ENCODE peak calls at places on chromosomes 6 and 20, in five cellular contexts. One of them, this sample, is unnamed.

GRCh38 chr20:62708591-62709536 is at the start of gene NTSR1:
- DNase-seq in NCI-H69: peak
- DNase-seq in aorta: no peak
- DNase-seq in GM03348: no peak
- DNase-seq in stimulated activated CD8-positive, alpha-beta memory T cell treated with anti-CD3 and anti-CD28 coated beads, Interleukin-4, amount 100 ng/mL, for 24 hours: no peak
- DNase-seq in this sample: no peak

GRCh38 chr6:157063176-157063934 is 260.0 kb downstream of the TMEM242 start:
- DNase-seq in stimulated activated CD8-positive, alpha-beta memory T cell treated with anti-CD3 and anti-CD28 coated beads, Interleukin-4, amount 100 ng/mL, for 24 hours: no peak
- DNase-seq in GM03348: no peak
- DNase-seq in NCI-H69: peak
- DNase-seq in aorta: no peak
- DNase-seq in this sample: no peak

GRCh38 chr6:131792091-131792496 is 15.7 kb upstream of the ENPP1 start:
- DNase-seq in GM03348: no peak
- DNase-seq in stimulated activated CD8-positive, alpha-beta memory T cell treated with anti-CD3 and anti-CD28 coated beads, Interleukin-4, amount 100 ng/mL, for 24 hours: no peak
- DNase-seq in aorta: no peak
- DNase-seq in NCI-H69: no peak
- DNase-seq in this sample: no peak

GRCh38 chr20:3543901-3544507 is 73.2 kb downstream of the ATRN start:
- DNase-seq in GM03348: no peak
- DNase-seq in aorta: no peak
- DNase-seq in stimulated activated CD8-positive, alpha-beta memory T cell treated with anti-CD3 and anti-CD28 coated beads, Interleukin-4, amount 100 ng/mL, for 24 hours: no peak
- DNase-seq in NCI-H69: no peak
- DNase-seq in this sample: no peak

GRCh38 chr20:54194724-54195438 is 13.0 kb upstream of the PFDN4 start:
- DNase-seq in stimulated activated CD8-positive, alpha-beta memory T cell treated with anti-CD3 and anti-CD28 coated beads, Interleukin-4, amount 100 ng/mL, for 24 hours: no peak
- DNase-seq in aorta: no peak
- DNase-seq in NCI-H69: no peak
- DNase-seq in GM03348: no peak
- DNase-seq in this sample: no peak

GRCh38 chr6:45625191-45625664 is 247.5 kb upstream of the SUPT3H start:
- DNase-seq in stimulated activated CD8-positive, alpha-beta memory T cell treated with anti-CD3 and anti-CD28 coated beads, Interleukin-4, amount 100 ng/mL, for 24 hours: no peak
- DNase-seq in aorta: no peak
- DNase-seq in NCI-H69: no peak
- DNase-seq in GM03348: peak
- DNase-seq in this sample: no peak

GRCh38 chr6:23659125-23659524 is 466.9 kb upstream of the NRSN1 start:
- DNase-seq in stimulated activated CD8-positive, alpha-beta memory T cell treated with anti-CD3 and anti-CD28 coated beads, Interleukin-4, amount 100 ng/mL, for 24 hours: no peak
- DNase-seq in aorta: no peak
- DNase-seq in GM03348: no peak
- DNase-seq in NCI-H69: peak
- DNase-seq in this sample: no peak

GRCh38 chr6:168148231-168148849 is 69.3 kb upstream of the FRMD1 start:
- DNase-seq in GM03348: no peak
- DNase-seq in NCI-H69: no peak
- DNase-seq in aorta: no peak
- DNase-seq in stimulated activated CD8-positive, alpha-beta memory T cell treated with anti-CD3 and anti-CD28 coated beads, Interleukin-4, amount 100 ng/mL, for 24 hours: no peak
- DNase-seq in this sample: peak

GRCh38 chr6:92777146-92777740 is 642.1 kb downstream of the EPHA7 start:
- DNase-seq in NCI-H69: peak
- DNase-seq in GM03348: no peak
- DNase-seq in aorta: no peak
- DNase-seq in stimulated activated CD8-positive, alpha-beta memory T cell treated with anti-CD3 and anti-CD28 coated beads, Interleukin-4, amount 100 ng/mL, for 24 hours: no peak
- DNase-seq in this sample: no peak

GRCh38 chr6:145699462-145699861 is 35.9 kb downstream of the EPM2A start:
- DNase-seq in NCI-H69: no peak
- DNase-seq in aorta: no peak
- DNase-seq in stimulated activated CD8-positive, alpha-beta memory T cell treated with anti-CD3 and anti-CD28 coated beads, Interleukin-4, amount 100 ng/mL, for 24 hours: no peak
- DNase-seq in GM03348: peak
- DNase-seq in this sample: no peak

GRCh38 chr6:87789198-87789899 is 87.3 kb upstream of the AKIRIN2 start:
- DNase-seq in GM03348: peak
- DNase-seq in stimulated activated CD8-positive, alpha-beta memory T cell treated with anti-CD3 and anti-CD28 coated beads, Interleukin-4, amount 100 ng/mL, for 24 hours: no peak
- DNase-seq in NCI-H69: peak
- DNase-seq in aorta: no peak
- DNase-seq in this sample: no peak

GRCh38 chr6:123091091-123091895 is 95.3 kb downstream of the CLVS2 start:
- DNase-seq in NCI-H69: peak
- DNase-seq in GM03348: no peak
- DNase-seq in aorta: no peak
- DNase-seq in stimulated activated CD8-positive, alpha-beta memory T cell treated with anti-CD3 and anti-CD28 coated beads, Interleukin-4, amount 100 ng/mL, for 24 hours: no peak
- DNase-seq in this sample: no peak

GRCh38 chr6:29675561-29675960 is 5.4 kb downstream of the ZFP57 start:
- DNase-seq in GM03348: no peak
- DNase-seq in stimulated activated CD8-positive, alpha-beta memory T cell treated with anti-CD3 and anti-CD28 coated beads, Interleukin-4, amount 100 ng/mL, for 24 hours: no peak
- DNase-seq in NCI-H69: no peak
- DNase-seq in aorta: no peak
- DNase-seq in this sample: no peak

GRCh38 chr6:117548797-117549301 is 53.5 kb downstream of the GOPC start:
- DNase-seq in NCI-H69: peak
- DNase-seq in stimulated activated CD8-positive, alpha-beta memory T cell treated with anti-CD3 and anti-CD28 coated beads, Interleukin-4, amount 100 ng/mL, for 24 hours: no peak
- DNase-seq in GM03348: peak
- DNase-seq in aorta: no peak
- DNase-seq in this sample: no peak

GRCh38 chr6:134247271-134247833 is 70.6 kb downstream of the SGK1 start:
- DNase-seq in stimulated activated CD8-positive, alpha-beta memory T cell treated with anti-CD3 and anti-CD28 coated beads, Interleukin-4, amount 100 ng/mL, for 24 hours: peak
- DNase-seq in GM03348: no peak
- DNase-seq in NCI-H69: no peak
- DNase-seq in aorta: no peak
- DNase-seq in this sample: no peak

GRCh38 chr6:14166821-14167220 is 49.2 kb downstream of the CD83 start:
- DNase-seq in stimulated activated CD8-positive, alpha-beta memory T cell treated with anti-CD3 and anti-CD28 coated beads, Interleukin-4, amount 100 ng/mL, for 24 hours: no peak
- DNase-seq in aorta: no peak
- DNase-seq in GM03348: no peak
- DNase-seq in NCI-H69: no peak
- DNase-seq in this sample: no peak

GRCh38 chr6:26240157-26240980 is 124.6 kb upstream of the BTN3A2 start:
- DNase-seq in GM03348: peak
- DNase-seq in stimulated activated CD8-positive, alpha-beta memory T cell treated with anti-CD3 and anti-CD28 coated beads, Interleukin-4, amount 100 ng/mL, for 24 hours: peak
- DNase-seq in aorta: peak
- DNase-seq in NCI-H69: no peak
- DNase-seq in this sample: peak

GRCh38 chr6:179340-179950 is 112.8 kb upstream of the DUSP22 start:
- DNase-seq in GM03348: no peak
- DNase-seq in NCI-H69: no peak
- DNase-seq in stimulated activated CD8-positive, alpha-beta memory T cell treated with anti-CD3 and anti-CD28 coated beads, Interleukin-4, amount 100 ng/mL, for 24 hours: no peak
- DNase-seq in aorta: no peak
- DNase-seq in this sample: no peak

GRCh38 chr6:166736606-166737005 is 109.6 kb upstream of the RPS6KA2 start:
- DNase-seq in aorta: no peak
- DNase-seq in stimulated activated CD8-positive, alpha-beta memory T cell treated with anti-CD3 and anti-CD28 coated beads, Interleukin-4, amount 100 ng/mL, for 24 hours: no peak
- DNase-seq in NCI-H69: peak
- DNase-seq in GM03348: no peak
- DNase-seq in this sample: no peak

GRCh38 chr20:57330998-57331397 is 1.4 kb downstream of the SPO11 start:
- DNase-seq in stimulated activated CD8-positive, alpha-beta memory T cell treated with anti-CD3 and anti-CD28 coated beads, Interleukin-4, amount 100 ng/mL, for 24 hours: no peak
- DNase-seq in aorta: no peak
- DNase-seq in GM03348: peak
- DNase-seq in NCI-H69: no peak
- DNase-seq in this sample: no peak

GRCh38 chr6:9494864-9495263 is 920.0 kb downstream of the TFAP2A start:
- DNase-seq in stimulated activated CD8-positive, alpha-beta memory T cell treated with anti-CD3 and anti-CD28 coated beads, Interleukin-4, amount 100 ng/mL, for 24 hours: no peak
- DNase-seq in aorta: no peak
- DNase-seq in GM03348: peak
- DNase-seq in NCI-H69: no peak
- DNase-seq in this sample: no peak

GRCh38 chr6:15391500-15391899 is 145.6 kb downstream of the JARID2 start:
- DNase-seq in GM03348: no peak
- DNase-seq in NCI-H69: no peak
- DNase-seq in stimulated activated CD8-positive, alpha-beta memory T cell treated with anti-CD3 and anti-CD28 coated beads, Interleukin-4, amount 100 ng/mL, for 24 hours: no peak
- DNase-seq in aorta: no peak
- DNase-seq in this sample: no peak

GRCh38 chr20:4673371-4674001 is 48.2 kb upstream of the PRND start:
- DNase-seq in NCI-H69: no peak
- DNase-seq in aorta: no peak
- DNase-seq in GM03348: no peak
- DNase-seq in stimulated activated CD8-positive, alpha-beta memory T cell treated with anti-CD3 and anti-CD28 coated beads, Interleukin-4, amount 100 ng/mL, for 24 hours: no peak
- DNase-seq in this sample: no peak

GRCh38 chr6:107118976-107119375 is 3.7 kb upstream of the BEND3 start:
- DNase-seq in aorta: no peak
- DNase-seq in NCI-H69: peak
- DNase-seq in stimulated activated CD8-positive, alpha-beta memory T cell treated with anti-CD3 and anti-CD28 coated beads, Interleukin-4, amount 100 ng/mL, for 24 hours: no peak
- DNase-seq in GM03348: no peak
- DNase-seq in this sample: no peak

GRCh38 chr6:72376736-72377135 is 245.1 kb upstream of the KCNQ5 start:
- DNase-seq in aorta: no peak
- DNase-seq in NCI-H69: no peak
- DNase-seq in GM03348: no peak
- DNase-seq in stimulated activated CD8-positive, alpha-beta memory T cell treated with anti-CD3 and anti-CD28 coated beads, Interleukin-4, amount 100 ng/mL, for 24 hours: no peak
- DNase-seq in this sample: no peak

GRCh38 chr6:43228951-43229802 is at the start of gene DNPH1:
- DNase-seq in stimulated activated CD8-positive, alpha-beta memory T cell treated with anti-CD3 and anti-CD28 coated beads, Interleukin-4, amount 100 ng/mL, for 24 hours: peak
- DNase-seq in NCI-H69: peak
- DNase-seq in aorta: peak
- DNase-seq in GM03348: peak
- DNase-seq in this sample: peak

GRCh38 chr6:158002951-158003853 is 21.5 kb downstream of the SYNJ2 start:
- DNase-seq in GM03348: peak
- DNase-seq in aorta: peak
- DNase-seq in stimulated activated CD8-positive, alpha-beta memory T cell treated with anti-CD3 and anti-CD28 coated beads, Interleukin-4, amount 100 ng/mL, for 24 hours: no peak
- DNase-seq in NCI-H69: no peak
- DNase-seq in this sample: peak

GRCh38 chr6:118719351-118720124 is 68.1 kb upstream of the CEP85L start:
- DNase-seq in NCI-H69: no peak
- DNase-seq in aorta: no peak
- DNase-seq in stimulated activated CD8-positive, alpha-beta memory T cell treated with anti-CD3 and anti-CD28 coated beads, Interleukin-4, amount 100 ng/mL, for 24 hours: no peak
- DNase-seq in GM03348: no peak
- DNase-seq in this sample: no peak

GRCh38 chr6:83096791-83097190 is 29.3 kb downstream of the DOP1A start:
- DNase-seq in NCI-H69: no peak
- DNase-seq in GM03348: peak
- DNase-seq in aorta: no peak
- DNase-seq in stimulated activated CD8-positive, alpha-beta memory T cell treated with anti-CD3 and anti-CD28 coated beads, Interleukin-4, amount 100 ng/mL, for 24 hours: no peak
- DNase-seq in this sample: no peak